ENCODE peak calls at places on chromosomes 1 and 21, in seven cellular contexts. N is GOT3, I is left ventricle myocardium inferior, Q is OCI-M1, Z is lung microvascular endothelial cell, H is GM20000, O is hippocampal formation. F is an unnamed sample.

GRCh38 chr1:160095382-160096105 is 2.9 kb downstream of the IGSF8 start:
- DNase-seq in N (no peak), I (no peak), Q (no peak), Z (no peak), H (no peak), O (peak; percentile 82), F (peak; percentile 87)

GRCh38 chr1:225813250-225813964 is 3.5 kb downstream of the EPHX1 start:
- DNase-seq in N (no peak), I (peak; percentile 68), Q (peak; percentile 51), Z (peak; percentile 50), H (no peak), O (no peak), F (no peak)

GRCh38 chr1:71796044-71796443 is 486.3 kb downstream of the NEGR1 start:
- DNase-seq in N (no peak), I (no peak), Q (no peak), Z (no peak), H (no peak), O (no peak), F (no peak)

GRCh38 chr1:8825985-8826481 is 8.6 kb upstream of the RERE start:
- DNase-seq in N (no peak), I (peak; percentile 25), Q (no peak), Z (peak; percentile 78), H (no peak), O (no peak), F (no peak)

GRCh38 chr1:25111706-25112105 is 120.6 kb downstream of the SYF2 start:
- DNase-seq in N (no peak), I (no peak), Q (no peak), Z (no peak), H (no peak), O (no peak), F (no peak)

GRCh38 chr1:169117014-169117413 is 10.5 kb downstream of the ATP1B1 start:
- DNase-seq in N (no peak), I (no peak), Q (no peak), Z (no peak), H (no peak), O (no peak), F (no peak)

GRCh38 chr21:32735524-32735923 is 7.7 kb upstream of the SYNJ1 start:
- DNase-seq in N (no peak), I (no peak), Q (no peak), Z (no peak), H (no peak), O (no peak), F (no peak)

GRCh38 chr1:152679454-152679853 is 4.4 kb downstream of the LCE2C start:
- DNase-seq in N (no peak), I (no peak), Q (no peak), Z (no peak), H (no peak), O (no peak), F (no peak)

GRCh38 chr21:25373126-25374082 is 233.9 kb downstream of the MRPL39 start:
- DNase-seq in N (no peak), I (no peak), Q (no peak), Z (no peak), H (no peak), O (no peak), F (no peak)

GRCh38 chr1:181504294-181505115 is 21.2 kb downstream of the CACNA1E start:
- DNase-seq in N (no peak), I (no peak), Q (peak; percentile 38), Z (peak; percentile 28), H (peak; percentile 68), O (no peak), F (no peak)

GRCh38 chr1:221933814-221934213 is 191.9 kb upstream of the DUSP10 start:
- DNase-seq in N (no peak), I (no peak), Q (no peak), Z (no peak), H (no peak), O (no peak), F (no peak)

F was measured in head of caudate nucleus.